ENCODE peak calls at places on chromosomes 6 and 20, in nine cellular contexts. One of them, this sample, is unnamed.

GRCh38 chr6:156925718-156926607 is 148.8 kb downstream of the ARID1B start:
- DNase-seq in NCI-H1092 treated with DMSO at 0.1 percent for 48 hours: no peak
- DNase-seq in amygdala: no peak
- DNase-seq in stimulated activated CD8-positive, alpha-beta memory T cell treated with anti-CD3 and anti-CD28 coated beads, Interleukin-2, amount 100 ng/mL, for 1 hour: no peak
- DNase-seq in activated CD4-positive, alpha-beta T cell treated with anti-CD3 and anti-CD28 coated beads for 1 hour: no peak
- DNase-seq in CD4-positive, alpha-beta T cell: no peak
- DNase-seq in stimulated activated CD4-positive, alpha-beta T cell treated with anti-CD3 and anti-CD28 coated beads, Interleukin-1b, Interleukin-23, amount 100 ng/mL, for 4 hours: no peak
- DNase-seq in T-cell: no peak
- DNase-seq in effector CD4-positive, alpha-beta T cell: no peak
- DNase-seq in this sample: no peak

GRCh38 chr6:82363368-82364086 is at the start of gene TPBG:
- DNase-seq in stimulated activated CD4-positive, alpha-beta T cell treated with anti-CD3 and anti-CD28 coated beads, Interleukin-1b, Interleukin-23, amount 100 ng/mL, for 4 hours: no peak
- DNase-seq in effector CD4-positive, alpha-beta T cell: no peak
- DNase-seq in stimulated activated CD8-positive, alpha-beta memory T cell treated with anti-CD3 and anti-CD28 coated beads, Interleukin-2, amount 100 ng/mL, for 1 hour: no peak
- DNase-seq in amygdala: no peak
- DNase-seq in NCI-H1092 treated with DMSO at 0.1 percent for 48 hours: peak
- DNase-seq in T-cell: no peak
- DNase-seq in CD4-positive, alpha-beta T cell: no peak
- DNase-seq in activated CD4-positive, alpha-beta T cell treated with anti-CD3 and anti-CD28 coated beads for 1 hour: no peak
- DNase-seq in this sample: no peak

GRCh38 chr6:71066153-71066552 is 109.3 kb upstream of the B3GAT2 start:
- DNase-seq in stimulated activated CD8-positive, alpha-beta memory T cell treated with anti-CD3 and anti-CD28 coated beads, Interleukin-2, amount 100 ng/mL, for 1 hour: no peak
- DNase-seq in amygdala: no peak
- DNase-seq in NCI-H1092 treated with DMSO at 0.1 percent for 48 hours: no peak
- DNase-seq in T-cell: no peak
- DNase-seq in CD4-positive, alpha-beta T cell: no peak
- DNase-seq in stimulated activated CD4-positive, alpha-beta T cell treated with anti-CD3 and anti-CD28 coated beads, Interleukin-1b, Interleukin-23, amount 100 ng/mL, for 4 hours: no peak
- DNase-seq in activated CD4-positive, alpha-beta T cell treated with anti-CD3 and anti-CD28 coated beads for 1 hour: no peak
- DNase-seq in effector CD4-positive, alpha-beta T cell: no peak
- DNase-seq in this sample: no peak

GRCh38 chr20:53609501-53610445 is 16.1 kb upstream of the ZNF217 start:
- DNase-seq in stimulated activated CD4-positive, alpha-beta T cell treated with anti-CD3 and anti-CD28 coated beads, Interleukin-1b, Interleukin-23, amount 100 ng/mL, for 4 hours: peak
- DNase-seq in activated CD4-positive, alpha-beta T cell treated with anti-CD3 and anti-CD28 coated beads for 1 hour: peak
- DNase-seq in T-cell: peak
- DNase-seq in amygdala: peak
- DNase-seq in NCI-H1092 treated with DMSO at 0.1 percent for 48 hours: peak
- DNase-seq in stimulated activated CD8-positive, alpha-beta memory T cell treated with anti-CD3 and anti-CD28 coated beads, Interleukin-2, amount 100 ng/mL, for 1 hour: peak
- DNase-seq in CD4-positive, alpha-beta T cell: peak
- DNase-seq in effector CD4-positive, alpha-beta T cell: peak
- DNase-seq in this sample: no peak

GRCh38 chr20:46219920-46220319 is 88.4 kb downstream of the CDH22 start:
- DNase-seq in amygdala: no peak
- DNase-seq in effector CD4-positive, alpha-beta T cell: no peak
- DNase-seq in stimulated activated CD4-positive, alpha-beta T cell treated with anti-CD3 and anti-CD28 coated beads, Interleukin-1b, Interleukin-23, amount 100 ng/mL, for 4 hours: no peak
- DNase-seq in stimulated activated CD8-positive, alpha-beta memory T cell treated with anti-CD3 and anti-CD28 coated beads, Interleukin-2, amount 100 ng/mL, for 1 hour: no peak
- DNase-seq in NCI-H1092 treated with DMSO at 0.1 percent for 48 hours: no peak
- DNase-seq in activated CD4-positive, alpha-beta T cell treated with anti-CD3 and anti-CD28 coated beads for 1 hour: no peak
- DNase-seq in T-cell: no peak
- DNase-seq in CD4-positive, alpha-beta T cell: no peak
- DNase-seq in this sample: no peak

GRCh38 chr6:152233547-152234320 is 403.4 kb downstream of the SYNE1 start:
- DNase-seq in amygdala: no peak
- DNase-seq in stimulated activated CD4-positive, alpha-beta T cell treated with anti-CD3 and anti-CD28 coated beads, Interleukin-1b, Interleukin-23, amount 100 ng/mL, for 4 hours: no peak
- DNase-seq in CD4-positive, alpha-beta T cell: no peak
- DNase-seq in NCI-H1092 treated with DMSO at 0.1 percent for 48 hours: no peak
- DNase-seq in effector CD4-positive, alpha-beta T cell: no peak
- DNase-seq in activated CD4-positive, alpha-beta T cell treated with anti-CD3 and anti-CD28 coated beads for 1 hour: no peak
- DNase-seq in T-cell: no peak
- DNase-seq in stimulated activated CD8-positive, alpha-beta memory T cell treated with anti-CD3 and anti-CD28 coated beads, Interleukin-2, amount 100 ng/mL, for 1 hour: no peak
- DNase-seq in this sample: no peak

GRCh38 chr6:161694995-161695394 is 421.1 kb upstream of the AGPAT4 start:
- DNase-seq in stimulated activated CD4-positive, alpha-beta T cell treated with anti-CD3 and anti-CD28 coated beads, Interleukin-1b, Interleukin-23, amount 100 ng/mL, for 4 hours: no peak
- DNase-seq in effector CD4-positive, alpha-beta T cell: no peak
- DNase-seq in T-cell: no peak
- DNase-seq in CD4-positive, alpha-beta T cell: no peak
- DNase-seq in amygdala: no peak
- DNase-seq in NCI-H1092 treated with DMSO at 0.1 percent for 48 hours: peak
- DNase-seq in activated CD4-positive, alpha-beta T cell treated with anti-CD3 and anti-CD28 coated beads for 1 hour: no peak
- DNase-seq in stimulated activated CD8-positive, alpha-beta memory T cell treated with anti-CD3 and anti-CD28 coated beads, Interleukin-2, amount 100 ng/mL, for 1 hour: no peak
- DNase-seq in this sample: no peak

GRCh38 chr6:166330612-166331011 is 11.7 kb downstream of the SFT2D1 start:
- DNase-seq in stimulated activated CD4-positive, alpha-beta T cell treated with anti-CD3 and anti-CD28 coated beads, Interleukin-1b, Interleukin-23, amount 100 ng/mL, for 4 hours: no peak
- DNase-seq in stimulated activated CD8-positive, alpha-beta memory T cell treated with anti-CD3 and anti-CD28 coated beads, Interleukin-2, amount 100 ng/mL, for 1 hour: no peak
- DNase-seq in T-cell: no peak
- DNase-seq in amygdala: peak
- DNase-seq in effector CD4-positive, alpha-beta T cell: no peak
- DNase-seq in activated CD4-positive, alpha-beta T cell treated with anti-CD3 and anti-CD28 coated beads for 1 hour: no peak
- DNase-seq in NCI-H1092 treated with DMSO at 0.1 percent for 48 hours: no peak
- DNase-seq in CD4-positive, alpha-beta T cell: no peak
- DNase-seq in this sample: no peak

GRCh38 chr20:10185741-10186558 is 32.7 kb upstream of the SNAP25 start:
- DNase-seq in stimulated activated CD8-positive, alpha-beta memory T cell treated with anti-CD3 and anti-CD28 coated beads, Interleukin-2, amount 100 ng/mL, for 1 hour: no peak
- DNase-seq in amygdala: peak
- DNase-seq in effector CD4-positive, alpha-beta T cell: no peak
- DNase-seq in T-cell: no peak
- DNase-seq in stimulated activated CD4-positive, alpha-beta T cell treated with anti-CD3 and anti-CD28 coated beads, Interleukin-1b, Interleukin-23, amount 100 ng/mL, for 4 hours: no peak
- DNase-seq in CD4-positive, alpha-beta T cell: no peak
- DNase-seq in activated CD4-positive, alpha-beta T cell treated with anti-CD3 and anti-CD28 coated beads for 1 hour: no peak
- DNase-seq in NCI-H1092 treated with DMSO at 0.1 percent for 48 hours: peak
- DNase-seq in this sample: no peak

GRCh38 chr6:45187841-45188240 is 140.3 kb upstream of the RUNX2 start:
- DNase-seq in effector CD4-positive, alpha-beta T cell: no peak
- DNase-seq in NCI-H1092 treated with DMSO at 0.1 percent for 48 hours: no peak
- DNase-seq in activated CD4-positive, alpha-beta T cell treated with anti-CD3 and anti-CD28 coated beads for 1 hour: no peak
- DNase-seq in T-cell: no peak
- DNase-seq in stimulated activated CD8-positive, alpha-beta memory T cell treated with anti-CD3 and anti-CD28 coated beads, Interleukin-2, amount 100 ng/mL, for 1 hour: no peak
- DNase-seq in CD4-positive, alpha-beta T cell: no peak
- DNase-seq in amygdala: no peak
- DNase-seq in stimulated activated CD4-positive, alpha-beta T cell treated with anti-CD3 and anti-CD28 coated beads, Interleukin-1b, Interleukin-23, amount 100 ng/mL, for 4 hours: no peak
- DNase-seq in this sample: no peak

GRCh38 chr20:48146303-48146702 is 361.0 kb upstream of the SULF2 start:
- DNase-seq in stimulated activated CD8-positive, alpha-beta memory T cell treated with anti-CD3 and anti-CD28 coated beads, Interleukin-2, amount 100 ng/mL, for 1 hour: no peak
- DNase-seq in activated CD4-positive, alpha-beta T cell treated with anti-CD3 and anti-CD28 coated beads for 1 hour: no peak
- DNase-seq in NCI-H1092 treated with DMSO at 0.1 percent for 48 hours: no peak
- DNase-seq in T-cell: no peak
- DNase-seq in CD4-positive, alpha-beta T cell: no peak
- DNase-seq in amygdala: no peak
- DNase-seq in effector CD4-positive, alpha-beta T cell: no peak
- DNase-seq in stimulated activated CD4-positive, alpha-beta T cell treated with anti-CD3 and anti-CD28 coated beads, Interleukin-1b, Interleukin-23, amount 100 ng/mL, for 4 hours: no peak
- DNase-seq in this sample: no peak

GRCh38 chr6:112252571-112253504 is 1.5 kb downstream of the LAMA4 start:
- DNase-seq in effector CD4-positive, alpha-beta T cell: no peak
- DNase-seq in NCI-H1092 treated with DMSO at 0.1 percent for 48 hours: no peak
- DNase-seq in T-cell: no peak
- DNase-seq in activated CD4-positive, alpha-beta T cell treated with anti-CD3 and anti-CD28 coated beads for 1 hour: no peak
- DNase-seq in stimulated activated CD4-positive, alpha-beta T cell treated with anti-CD3 and anti-CD28 coated beads, Interleukin-1b, Interleukin-23, amount 100 ng/mL, for 4 hours: no peak
- DNase-seq in CD4-positive, alpha-beta T cell: no peak
- DNase-seq in amygdala: no peak
- DNase-seq in stimulated activated CD8-positive, alpha-beta memory T cell treated with anti-CD3 and anti-CD28 coated beads, Interleukin-2, amount 100 ng/mL, for 1 hour: no peak
- DNase-seq in this sample: no peak

GRCh38 chr6:52420668-52421358 is 671 bp downstream of the EFHC1 start:
- DNase-seq in effector CD4-positive, alpha-beta T cell: no peak
- DNase-seq in activated CD4-positive, alpha-beta T cell treated with anti-CD3 and anti-CD28 coated beads for 1 hour: no peak
- DNase-seq in T-cell: no peak
- DNase-seq in CD4-positive, alpha-beta T cell: no peak
- DNase-seq in NCI-H1092 treated with DMSO at 0.1 percent for 48 hours: peak
- DNase-seq in stimulated activated CD8-positive, alpha-beta memory T cell treated with anti-CD3 and anti-CD28 coated beads, Interleukin-2, amount 100 ng/mL, for 1 hour: no peak
- DNase-seq in amygdala: peak
- DNase-seq in stimulated activated CD4-positive, alpha-beta T cell treated with anti-CD3 and anti-CD28 coated beads, Interleukin-1b, Interleukin-23, amount 100 ng/mL, for 4 hours: no peak
- DNase-seq in this sample: no peak

GRCh38 chr20:20407891-20408805 is 40.2 kb downstream of the INSM1 start:
- DNase-seq in effector CD4-positive, alpha-beta T cell: no peak
- DNase-seq in stimulated activated CD8-positive, alpha-beta memory T cell treated with anti-CD3 and anti-CD28 coated beads, Interleukin-2, amount 100 ng/mL, for 1 hour: no peak
- DNase-seq in CD4-positive, alpha-beta T cell: no peak
- DNase-seq in stimulated activated CD4-positive, alpha-beta T cell treated with anti-CD3 and anti-CD28 coated beads, Interleukin-1b, Interleukin-23, amount 100 ng/mL, for 4 hours: no peak
- DNase-seq in NCI-H1092 treated with DMSO at 0.1 percent for 48 hours: peak
- DNase-seq in T-cell: no peak
- DNase-seq in amygdala: peak
- DNase-seq in activated CD4-positive, alpha-beta T cell treated with anti-CD3 and anti-CD28 coated beads for 1 hour: no peak
- DNase-seq in this sample: no peak

GRCh38 chr6:26550250-26550993 is 12.3 kb downstream of the HMGN4 start:
- DNase-seq in activated CD4-positive, alpha-beta T cell treated with anti-CD3 and anti-CD28 coated beads for 1 hour: no peak
- DNase-seq in NCI-H1092 treated with DMSO at 0.1 percent for 48 hours: peak
- DNase-seq in effector CD4-positive, alpha-beta T cell: peak
- DNase-seq in stimulated activated CD4-positive, alpha-beta T cell treated with anti-CD3 and anti-CD28 coated beads, Interleukin-1b, Interleukin-23, amount 100 ng/mL, for 4 hours: peak
- DNase-seq in CD4-positive, alpha-beta T cell: no peak
- DNase-seq in T-cell: no peak
- DNase-seq in amygdala: peak
- DNase-seq in stimulated activated CD8-positive, alpha-beta memory T cell treated with anti-CD3 and anti-CD28 coated beads, Interleukin-2, amount 100 ng/mL, for 1 hour: no peak
- DNase-seq in this sample: peak

GRCh38 chr6:1153696-1154245 is 158.1 kb upstream of the FOXQ1 start:
- DNase-seq in effector CD4-positive, alpha-beta T cell: no peak
- DNase-seq in stimulated activated CD8-positive, alpha-beta memory T cell treated with anti-CD3 and anti-CD28 coated beads, Interleukin-2, amount 100 ng/mL, for 1 hour: no peak
- DNase-seq in stimulated activated CD4-positive, alpha-beta T cell treated with anti-CD3 and anti-CD28 coated beads, Interleukin-1b, Interleukin-23, amount 100 ng/mL, for 4 hours: no peak
- DNase-seq in CD4-positive, alpha-beta T cell: no peak
- DNase-seq in amygdala: no peak
- DNase-seq in NCI-H1092 treated with DMSO at 0.1 percent for 48 hours: no peak
- DNase-seq in T-cell: no peak
- DNase-seq in activated CD4-positive, alpha-beta T cell treated with anti-CD3 and anti-CD28 coated beads for 1 hour: no peak
- DNase-seq in this sample: no peak

GRCh38 chr6:83490177-83490576 is 22.2 kb upstream of the PRSS35 start:
- DNase-seq in activated CD4-positive, alpha-beta T cell treated with anti-CD3 and anti-CD28 coated beads for 1 hour: no peak
- DNase-seq in effector CD4-positive, alpha-beta T cell: no peak
- DNase-seq in stimulated activated CD4-positive, alpha-beta T cell treated with anti-CD3 and anti-CD28 coated beads, Interleukin-1b, Interleukin-23, amount 100 ng/mL, for 4 hours: no peak
- DNase-seq in stimulated activated CD8-positive, alpha-beta memory T cell treated with anti-CD3 and anti-CD28 coated beads, Interleukin-2, amount 100 ng/mL, for 1 hour: no peak
- DNase-seq in NCI-H1092 treated with DMSO at 0.1 percent for 48 hours: no peak
- DNase-seq in amygdala: no peak
- DNase-seq in T-cell: no peak
- DNase-seq in CD4-positive, alpha-beta T cell: no peak
- DNase-seq in this sample: no peak

GRCh38 chr20:59434950-59435349 is 134.5 kb downstream of the EDN3 start:
- DNase-seq in T-cell: no peak
- DNase-seq in stimulated activated CD4-positive, alpha-beta T cell treated with anti-CD3 and anti-CD28 coated beads, Interleukin-1b, Interleukin-23, amount 100 ng/mL, for 4 hours: no peak
- DNase-seq in activated CD4-positive, alpha-beta T cell treated with anti-CD3 and anti-CD28 coated beads for 1 hour: no peak
- DNase-seq in amygdala: no peak
- DNase-seq in CD4-positive, alpha-beta T cell: no peak
- DNase-seq in NCI-H1092 treated with DMSO at 0.1 percent for 48 hours: no peak
- DNase-seq in stimulated activated CD8-positive, alpha-beta memory T cell treated with anti-CD3 and anti-CD28 coated beads, Interleukin-2, amount 100 ng/mL, for 1 hour: no peak
- DNase-seq in effector CD4-positive, alpha-beta T cell: no peak
- DNase-seq in this sample: no peak

This sample was measured in activated B cell treated with CpG ODN at 0.5 μM for 24 hours.